ENCODE peak calls at places on chromosome 2, in five cellular contexts. D is thyroid gland, A is PC-9, I is MM.1S, F is neural progenitor cell. W is an unnamed sample.

GRCh38 chr2:174247474-174248186 is 702 bp downstream of the OLA1 start:
- DNase-seq in I (peak; percentile 36), A (peak; percentile 56), D (no peak), F (no peak), W (peak; percentile 7)

GRCh38 chr2:234935311-234935710 is 16.5 kb upstream of the SH3BP4 start:
- DNase-seq in D (no peak), A (no peak), I (no peak), F (no peak), W (no peak)

GRCh38 chr2:222747526-222748160 is 76.2 kb downstream of the MOGAT1 start:
- DNase-seq in A (no peak), F (peak; percentile 31), I (no peak), D (no peak), W (no peak)

GRCh38 chr2:190722061-190722759 is 73.3 kb downstream of the NAB1 start:
- DNase-seq in A (no peak), D (no peak), F (no peak), I (no peak), W (no peak)

GRCh38 chr2:221492606-221493005 is 79.5 kb downstream of the EPHA4 start:
- DNase-seq in A (no peak), F (no peak), D (no peak), I (no peak), W (no peak)

GRCh38 chr2:215705771-215706261 is 269.9 kb upstream of the FN1 start:
- DNase-seq in D (no peak), I (no peak), A (no peak), F (no peak), W (no peak)

GRCh38 chr2:109143214-109144187 is 14.5 kb downstream of the SH3RF3 start:
- DNase-seq in D (no peak), A (no peak), I (peak; percentile 87), F (no peak), W (no peak)

GRCh38 chr2:23354554-23354953 is 30.4 kb upstream of the KLHL29 start:
- DNase-seq in I (no peak), A (no peak), D (no peak), F (no peak), W (no peak)

GRCh38 chr2:226644342-226644957 is 155.2 kb downstream of the IRS1 start:
- DNase-seq in D (peak; percentile 21), F (no peak), I (no peak), A (no peak), W (no peak)

DNA sequence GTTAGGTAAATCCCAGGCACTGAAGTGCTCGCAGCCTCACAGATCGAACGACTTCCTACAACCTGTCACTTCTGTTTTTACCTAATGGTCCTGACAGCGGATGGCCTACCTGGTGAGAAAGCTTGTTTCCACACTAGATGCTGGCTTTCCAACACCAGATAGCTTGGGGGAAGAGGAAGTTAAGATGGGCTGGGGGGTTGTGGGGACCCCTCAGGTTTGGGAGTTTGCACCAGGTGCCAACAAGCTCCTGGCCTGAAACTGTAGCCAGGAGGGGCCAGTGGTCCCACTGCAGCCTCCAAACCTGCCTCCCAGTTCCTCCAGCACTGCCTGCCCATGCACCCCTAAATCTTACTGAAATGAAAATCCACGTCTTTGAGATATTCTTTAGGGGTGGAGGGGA is 3.9 kb downstream of the TMEM185B start:
- DNase-seq in F (no peak), A (no peak), I (no peak), D (no peak), W (no peak)
- H3K36me3 ChIP-seq in F (no peaks in the 10 kb centered on the region), A (no peaks in the 10 kb centered on the region), I (no peaks in the 10 kb centered on the region), D (no peaks in the 10 kb centered on the region), W (no peaks in the 10 kb centered on the region)

GRCh38 chr2:102726128-102727087 is 35.4 kb upstream of the TMEM182 start:
- DNase-seq in I (no peak), F (no peak), D (no peak), A (no peak), W (no peak)

GRCh38 chr2:102718387-102719316 is 43.2 kb upstream of the TMEM182 start:
- DNase-seq in F (no peak), A (no peak), D (no peak), I (no peak), W (no peak)

GRCh38 chr2:102724553-102724952 is 37.3 kb upstream of the TMEM182 start:
- DNase-seq in F (no peak), I (no peak), D (no peak), A (no peak), W (no peak)

DNA sequence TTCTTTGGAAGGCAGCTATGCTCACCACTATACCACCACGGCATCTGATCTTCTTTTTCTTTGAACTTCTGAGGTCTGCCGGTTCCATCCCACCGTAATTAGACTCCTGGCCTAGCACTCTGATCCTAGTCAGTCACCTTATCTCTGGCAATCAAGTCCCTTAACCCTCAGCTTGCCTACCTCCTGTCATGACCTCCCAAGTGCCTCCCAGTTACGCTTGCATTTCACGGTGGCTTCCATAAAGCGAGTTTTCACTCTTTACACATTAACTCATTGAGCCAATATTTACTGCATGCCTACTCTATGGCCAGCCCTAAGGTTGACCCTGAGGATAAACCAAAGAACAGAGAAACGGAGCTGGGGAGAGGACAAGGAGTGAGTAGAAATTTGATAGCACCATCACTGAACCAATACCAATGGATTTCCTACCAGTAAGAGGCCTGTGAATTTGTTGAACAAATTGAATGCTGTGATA is 37.8 kb upstream of the TMEM182 start:
- DNase-seq in I (no peak), F (no peak), A (no peak), D (no peak), W (no peak)
- H3K36me3 ChIP-seq in I (no peaks in the 10 kb centered on the region), F (peaks cover 5% of the 10 kb centered on the region), A (peaks cover 8% of the 10 kb centered on the region), D (peaks cover 13% of the 10 kb centered on the region), W (no peaks in the 10 kb centered on the region)

DNA sequence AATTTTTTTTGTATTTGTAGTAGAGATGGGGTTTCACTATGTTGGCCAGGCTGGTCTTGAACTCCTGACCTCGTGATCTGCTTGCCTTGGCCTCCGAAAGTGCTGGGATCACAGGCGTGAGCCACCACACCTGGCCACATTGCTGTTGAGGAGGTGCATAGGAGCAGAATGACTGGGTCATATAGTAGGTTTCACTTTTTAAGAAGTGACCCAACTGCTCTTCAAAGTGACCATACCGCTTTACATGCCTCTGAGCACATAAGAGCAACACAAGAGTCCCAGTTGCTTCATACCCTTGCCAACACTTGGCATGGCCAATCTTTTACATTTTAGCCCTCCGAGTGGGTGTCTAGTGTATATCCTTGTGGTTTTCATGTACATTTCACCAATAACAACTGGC is 28.9 kb downstream of the RRM2 start:
- DNase-seq in A (no peak), I (no peak), F (no peak), D (no peak), W (no peak)
- H3K36me3 ChIP-seq in A (no peaks in the 10 kb centered on the region), I (peaks cover 5% of the 10 kb centered on the region), F (no peaks in the 10 kb centered on the region), D (no peaks in the 10 kb centered on the region), W (no peaks in the 10 kb centered on the region)

GRCh38 chr2:152706477-152707020 is 10.7 kb downstream of the PRPF40A start:
- DNase-seq in F (no peak), I (no peak), A (no peak), D (no peak), W (peak; percentile 28)
- H3K36me3 ChIP-seq in F (peaks cover 8% of the 10 kb centered on the region), I (peaks cover 15% of the 10 kb centered on the region), A (peaks cover 56% of the 10 kb centered on the region), D (peaks cover 6% of the 10 kb centered on the region), W (no peaks in the 10 kb centered on the region)

DNA sequence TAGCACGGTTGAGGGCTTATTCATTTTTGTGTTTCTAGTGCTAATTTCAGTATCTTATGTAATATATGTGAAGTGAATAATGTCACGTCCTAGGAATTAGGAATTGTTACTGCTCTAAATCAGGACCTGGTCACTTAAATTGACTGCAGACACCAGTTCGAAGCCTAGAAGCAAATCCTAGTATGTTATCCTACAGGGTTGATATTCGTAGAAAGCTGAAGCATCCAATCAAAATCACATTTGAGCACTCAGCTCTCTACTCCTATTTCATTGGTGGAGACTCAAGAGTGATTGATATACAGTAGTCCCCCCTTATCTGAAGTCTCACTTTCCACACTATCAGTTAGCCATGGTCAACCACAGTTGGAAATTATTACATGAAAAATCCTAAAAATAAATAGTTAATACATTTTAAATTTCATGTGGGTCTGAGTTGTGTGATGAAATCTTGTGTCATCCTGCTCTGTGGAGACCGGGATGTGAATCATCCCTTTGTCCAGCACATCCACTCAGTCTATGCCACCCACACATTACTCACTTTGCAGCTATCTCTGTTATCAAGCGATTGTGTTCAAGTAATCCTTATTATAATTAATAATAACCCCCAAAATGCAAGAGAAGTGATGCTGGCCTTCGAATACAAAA is 35.2 kb upstream of the SCN9A start:
- DNase-seq in F (no peak), I (no peak), D (no peak), A (no peak), W (no peak)
- H3K36me3 ChIP-seq in F (no peaks in the 10 kb centered on the region), I (no peaks in the 10 kb centered on the region), D (no peaks in the 10 kb centered on the region), A (no peaks in the 10 kb centered on the region), W (no peaks in the 10 kb centered on the region)

DNA sequence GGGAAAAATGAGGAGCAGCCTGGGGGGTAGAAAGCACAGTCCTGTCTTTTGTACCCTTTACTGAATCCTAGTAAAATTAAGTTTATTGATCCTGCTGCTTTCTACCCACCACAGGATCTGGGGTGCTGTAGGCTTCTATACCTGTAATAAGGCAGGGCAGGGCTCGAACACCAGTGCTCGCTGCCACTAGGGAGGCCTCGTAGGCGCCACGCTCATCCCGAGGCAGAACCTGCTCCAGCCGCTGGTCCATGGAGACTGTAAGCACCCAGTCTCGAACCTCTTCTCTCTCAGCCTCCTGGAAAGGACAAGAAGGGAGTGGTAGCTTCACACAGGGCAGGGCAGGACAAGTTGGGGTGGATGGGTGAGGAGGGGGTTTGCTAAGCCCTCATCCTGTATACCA is 3.0 kb downstream of the KRTCAP3 start:
- DNase-seq in D (no peak), F (no peak), I (no peak), A (no peak), W (no peak)
- H3K36me3 ChIP-seq in D (peaks cover 33% of the 10 kb centered on the region), F (no peaks in the 10 kb centered on the region), I (no peaks in the 10 kb centered on the region), A (peaks cover 4% of the 10 kb centered on the region), W (peaks cover 10% of the 10 kb centered on the region)

W was measured in prostate gland.